ENCODE peak calls at places on chromosomes 4 and X, in six cellular contexts. O, A, I, E, X and F are unnamed samples.

GRCh38 chrX:926991-927390 is 285.5 kb downstream of the CRLF2 start:
- DNase-seq in O (no peak), A (no peak), I (no peak), E (no peak), X (no peak), F (no peak)

GRCh38 chr4:150578745-150579470 is 3.0 kb upstream of the MAB21L2 start:
- DNase-seq in O (no peak), A (peak), I (peak), E (peak), X (no peak), F (no peak)

GRCh38 chr4:39715788-39716187 is 17.9 kb downstream of the UBE2K start:
- DNase-seq in O (no peak), A (no peak), I (no peak), E (no peak), X (no peak), F (no peak)

GRCh38 chr4:6354626-6355025 is 85.0 kb downstream of the WFS1 start:
- DNase-seq in O (no peak), A (no peak), I (no peak), E (no peak), X (peak), F (no peak)

GRCh38 chrX:103607385-103608304 is at the start of gene TCEAL3:
- DNase-seq in O (peak), A (peak), I (peak), E (peak), X (peak), F (peak)

GRCh38 chrX:19912-20571 is 261.1 kb upstream of the PLCXD1 start:
- DNase-seq in O (no peak), A (no peak), I (no peak), E (peak), X (peak), F (peak)

GRCh38 chr4:94621491-94622080 is 136.2 kb upstream of the BMPR1B start:
- DNase-seq in O (peak), A (peak), I (peak), E (peak), X (no peak), F (peak)

GRCh38 chrX:39439910-39440733 is 638.9 kb downstream of the MID1IP1 start:
- DNase-seq in O (no peak), A (no peak), I (no peak), E (no peak), X (no peak), F (no peak)

GRCh38 chr4:147003956-147004580 is 58.4 kb upstream of the TTC29 start:
- DNase-seq in O (no peak), A (no peak), I (no peak), E (no peak), X (no peak), F (no peak)

GRCh38 chr4:56937262-56937661 is 29.6 kb downstream of the REST start:
- DNase-seq in O (no peak), A (no peak), I (peak), E (no peak), X (no peak), F (peak)

GRCh38 chr4:95998311-95998710 is 158.4 kb downstream of the PDHA2 start:
- DNase-seq in O (no peak), A (no peak), I (no peak), E (no peak), X (no peak), F (no peak)

GRCh38 chrX:24110049-24110448 is 39.5 kb upstream of the ZFX start:
- DNase-seq in O (no peak), A (peak), I (no peak), E (no peak), X (no peak), F (no peak)

GRCh38 chr4:22348410-22348809 is 167.5 kb downstream of the ADGRA3 start:
- DNase-seq in O (no peak), A (no peak), I (no peak), E (no peak), X (no peak), F (no peak)

GRCh38 chr4:124337874-124338273 is 374.7 kb downstream of the ANKRD50 start:
- DNase-seq in O (peak), A (peak), I (peak), E (no peak), X (no peak), F (peak)

GRCh38 chrX:136170109-136170800 is 22.9 kb downstream of the FHL1 start:
- DNase-seq in O (peak), A (no peak), I (peak), E (no peak), X (no peak), F (peak)

GRCh38 chrX:110322603-110323002 is 4.7 kb upstream of the AMMECR1 start:
- DNase-seq in O (no peak), A (no peak), I (no peak), E (no peak), X (no peak), F (peak)

GRCh38 chr4:176791591-176792347 is 953 bp downstream of the VEGFC start:
- DNase-seq in O (peak), A (peak), I (peak), E (peak), X (no peak), F (peak)

GRCh38 chr4:28555851-28556250 is 1695.2 kb downstream of the STIM2 start:
- DNase-seq in O (no peak), A (no peak), I (peak), E (no peak), X (no peak), F (no peak)

GRCh38 chr4:83107636-83108035 is 6.9 kb downstream of the PLAC8 start:
- DNase-seq in O (no peak), A (no peak), I (no peak), E (no peak), X (no peak), F (no peak)

GRCh38 chr4:40910706-40911105 is 161.0 kb downstream of the NSUN7 start:
- DNase-seq in O (no peak), A (no peak), I (peak), E (no peak), X (no peak), F (peak)

GRCh38 chr4:127782275-127783025 is at the start of gene HSPA4L:
- DNase-seq in O (peak), A (peak), I (peak), E (peak), X (peak), F (peak)

GRCh38 chr4:100060765-100061416 is 110.8 kb upstream of the H2AZ1 start:
- DNase-seq in O (no peak), A (no peak), I (no peak), E (no peak), X (no peak), F (no peak)

GRCh38 chr4:67122029-67122428 is 423.3 kb downstream of the CENPC start:
- DNase-seq in O (no peak), A (peak), I (no peak), E (peak), X (no peak), F (no peak)

GRCh38 chr4:182809417-182810102 is 107.6 kb downstream of the DCTD start:
- DNase-seq in O (no peak), A (no peak), I (no peak), E (no peak), X (peak), F (no peak)

GRCh38 chr4:12651876-12652275 is 832.3 kb downstream of the RAB28 start:
- DNase-seq in O (no peak), A (no peak), I (no peak), E (no peak), X (no peak), F (no peak)

GRCh38 chrX:13085533-13085932 is 41.1 kb upstream of the FAM9C start:
- DNase-seq in O (no peak), A (no peak), I (no peak), E (no peak), X (no peak), F (no peak)

GRCh38 chrX:39869846-39870601 is 227.7 kb downstream of the BCOR start:
- DNase-seq in O (no peak), A (no peak), I (peak), E (no peak), X (no peak), F (peak)

GRCh38 chrX:38668788-38669187 is 107.4 kb downstream of the TSPAN7 start:
- DNase-seq in O (no peak), A (no peak), I (no peak), E (no peak), X (no peak), F (no peak)

GRCh38 chrX:78092296-78092695 is 11.8 kb upstream of the PGK1 start:
- DNase-seq in O (no peak), A (peak), I (peak), E (peak), X (no peak), F (peak)

GRCh38 chr4:7699040-7699439 is 240.6 kb downstream of the AFAP1 start:
- DNase-seq in O (no peak), A (no peak), I (peak), E (no peak), X (peak), F (peak)

GRCh38 chr4:7697326-7697725 is 242.3 kb downstream of the AFAP1 start:
- DNase-seq in O (no peak), A (no peak), I (no peak), E (no peak), X (peak), F (no peak)

GRCh38 chr4:7699825-7700224 is 239.8 kb downstream of the AFAP1 start:
- DNase-seq in O (no peak), A (no peak), I (no peak), E (no peak), X (no peak), F (no peak)

GRCh38 chr4:7697821-7698220 is 241.8 kb downstream of the AFAP1 start:
- DNase-seq in O (no peak), A (no peak), I (no peak), E (no peak), X (peak), F (no peak)

GRCh38 chr4:7698586-7698985 is 241.1 kb downstream of the AFAP1 start:
- DNase-seq in O (no peak), A (no peak), I (no peak), E (peak), X (peak), F (no peak)
- TF ChIP-seq CTCF in O (no peak), A (peak), I (no peak), E (peak), X (no peak), F (peak)

GRCh38 chrX:107272431-107272921 is 66.1 kb downstream of the DNAAF6 start:
- DNase-seq in O (no peak), A (peak), I (no peak), E (peak), X (peak), F (peak)
- TF ChIP-seq CTCF in O (no peak), A (no peak), I (peak), E (peak), X (no peak), F (no peak)

DNA sequence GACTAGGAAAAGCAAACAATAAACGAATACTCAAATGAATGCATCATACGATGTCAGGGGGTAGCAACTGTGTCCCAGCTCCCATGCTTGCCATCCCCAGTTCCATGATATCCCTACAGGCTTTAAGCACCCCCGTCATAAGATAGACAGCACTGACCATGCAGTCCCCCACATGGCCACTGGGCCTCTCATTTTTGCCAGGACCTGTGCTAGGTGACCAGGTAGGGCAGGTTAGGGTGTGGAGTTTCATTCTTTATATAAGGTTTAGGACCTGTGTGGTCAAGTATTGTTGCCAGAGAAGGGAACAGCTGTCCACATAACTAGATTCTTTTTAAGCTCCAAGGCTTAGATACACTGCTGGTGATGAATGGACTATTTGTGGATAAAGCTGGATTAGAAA is 9.7 kb downstream of the PPEF2 start:
- DNase-seq in O (no peak), A (no peak), I (no peak), E (peak), X (no peak), F (no peak)
- TF ChIP-seq CTCF in O (no peak), A (no peak), I (peak), E (peak), X (no peak), F (no peak)

GRCh38 chrX:106875151-106875550 is 28.0 kb downstream of the RIPPLY1 start:
- DNase-seq in O (no peak), A (no peak), I (peak), E (no peak), X (no peak), F (peak)

GRCh38 chrX:106874075-106874474 is 29.1 kb downstream of the RIPPLY1 start:
- DNase-seq in O (no peak), A (peak), I (peak), E (peak), X (no peak), F (no peak)
- TF ChIP-seq CTCF in O (peak), A (peak), I (peak), E (peak), X (peak), F (peak)

GRCh38 chrX:11787564-11787963 is 29.5 kb downstream of the MSL3 start:
- DNase-seq in O (peak), A (peak), I (peak), E (peak), X (no peak), F (peak)
- TF ChIP-seq CTCF in O (peak), A (peak), I (peak), E (peak), X (peak), F (peak)

GRCh38 chrX:74325130-74326059 is 21.4 kb downstream of the ZCCHC13 start:
- DNase-seq in O (no peak), A (no peak), I (no peak), E (peak), X (no peak), F (no peak)
- TF ChIP-seq CTCF in O (no peak), A (no peak), I (no peak), E (peak), X (no peak), F (no peak)

GRCh38 chrX:47200385-47201150 is 6.9 kb downstream of the UBA1 start:
- DNase-seq in O (peak), A (no peak), I (peak), E (no peak), X (peak), F (peak)
- TF ChIP-seq CTCF in O (peak), A (peak), I (peak), E (no peak), X (no peak), F (peak)

GRCh38 chr4:186946682-186947294 is 223.1 kb upstream of the FAT1 start:
- DNase-seq in O (no peak), A (peak), I (no peak), E (peak), X (peak), F (no peak)
- TF ChIP-seq CTCF in O (peak), A (peak), I (peak), E (peak), X (peak), F (no peak)